ENCODE peak calls at places on chromosomes 12 and 14, in six cellular contexts. One of them, this sample, is unnamed.
A peak's percentile ranks its signal among the peaks of the same experiment; 100 is the strongest.

GRCh38 chr14:71467419-71467818 is 464.8 kb upstream of the RGS6 start:
- DNase-seq in central memory CD4-positive, alpha-beta T cell: no peak
- DNase-seq in NCI-H748 treated with DMSO at 0.1 percent for 48 hours: no peak
- DNase-seq in T follicular helper cell: no peak
- DNase-seq in stimulated activated CD4-positive, alpha-beta T cell treated with anti-CD3 and anti-CD28 coated beads, Interleukin-15, amount 100 ng/mL, for 24 hours: no peak
- DNase-seq in activated naive CD4-positive, alpha-beta T cell treated with anti-CD3 and anti-CD28 coated beads for 36 hours: no peak
- DNase-seq in this sample: no peak

GRCh38 chr12:121227294-121227693 is 17.4 kb downstream of the P2RX4 start:
- DNase-seq in central memory CD4-positive, alpha-beta T cell: no peak
- DNase-seq in NCI-H748 treated with DMSO at 0.1 percent for 48 hours: peak; percentile 39
- DNase-seq in T follicular helper cell: no peak
- DNase-seq in stimulated activated CD4-positive, alpha-beta T cell treated with anti-CD3 and anti-CD28 coated beads, Interleukin-15, amount 100 ng/mL, for 24 hours: no peak
- DNase-seq in activated naive CD4-positive, alpha-beta T cell treated with anti-CD3 and anti-CD28 coated beads for 36 hours: no peak
- DNase-seq in this sample: peak; percentile 91

GRCh38 chr12:49322367-49322707 is 718 bp upstream of the TROAP start:
- DNase-seq in central memory CD4-positive, alpha-beta T cell: no peak
- DNase-seq in NCI-H748 treated with DMSO at 0.1 percent for 48 hours: no peak
- DNase-seq in T follicular helper cell: no peak
- DNase-seq in stimulated activated CD4-positive, alpha-beta T cell treated with anti-CD3 and anti-CD28 coated beads, Interleukin-15, amount 100 ng/mL, for 24 hours: no peak
- DNase-seq in activated naive CD4-positive, alpha-beta T cell treated with anti-CD3 and anti-CD28 coated beads for 36 hours: no peak
- DNase-seq in this sample: no peak

GRCh38 chr12:43233861-43234260 is 318.1 kb downstream of the ADAMTS20 start:
- DNase-seq in central memory CD4-positive, alpha-beta T cell: no peak
- DNase-seq in NCI-H748 treated with DMSO at 0.1 percent for 48 hours: no peak
- DNase-seq in T follicular helper cell: no peak
- DNase-seq in stimulated activated CD4-positive, alpha-beta T cell treated with anti-CD3 and anti-CD28 coated beads, Interleukin-15, amount 100 ng/mL, for 24 hours: no peak
- DNase-seq in activated naive CD4-positive, alpha-beta T cell treated with anti-CD3 and anti-CD28 coated beads for 36 hours: no peak
- DNase-seq in this sample: no peak

GRCh38 chr12:51863921-51864700 is 15.6 kb upstream of the FIGNL2 start:
- DNase-seq in central memory CD4-positive, alpha-beta T cell: no peak
- DNase-seq in NCI-H748 treated with DMSO at 0.1 percent for 48 hours: no peak
- DNase-seq in T follicular helper cell: no peak
- DNase-seq in stimulated activated CD4-positive, alpha-beta T cell treated with anti-CD3 and anti-CD28 coated beads, Interleukin-15, amount 100 ng/mL, for 24 hours: peak; percentile 60
- DNase-seq in activated naive CD4-positive, alpha-beta T cell treated with anti-CD3 and anti-CD28 coated beads for 36 hours: peak; percentile 70
- DNase-seq in this sample: peak; percentile 73

GRCh38 chr14:67970923-67971322 is 151.3 kb downstream of the RAD51B start:
- DNase-seq in central memory CD4-positive, alpha-beta T cell: no peak
- DNase-seq in NCI-H748 treated with DMSO at 0.1 percent for 48 hours: no peak
- DNase-seq in T follicular helper cell: no peak
- DNase-seq in stimulated activated CD4-positive, alpha-beta T cell treated with anti-CD3 and anti-CD28 coated beads, Interleukin-15, amount 100 ng/mL, for 24 hours: no peak
- DNase-seq in activated naive CD4-positive, alpha-beta T cell treated with anti-CD3 and anti-CD28 coated beads for 36 hours: no peak
- DNase-seq in this sample: no peak

GRCh38 chr12:79844693-79845092 is 90.2 kb downstream of the PPP1R12A start:
- DNase-seq in central memory CD4-positive, alpha-beta T cell: no peak
- DNase-seq in NCI-H748 treated with DMSO at 0.1 percent for 48 hours: no peak
- DNase-seq in T follicular helper cell: no peak
- DNase-seq in stimulated activated CD4-positive, alpha-beta T cell treated with anti-CD3 and anti-CD28 coated beads, Interleukin-15, amount 100 ng/mL, for 24 hours: no peak
- DNase-seq in activated naive CD4-positive, alpha-beta T cell treated with anti-CD3 and anti-CD28 coated beads for 36 hours: no peak
- DNase-seq in this sample: no peak

GRCh38 chr14:19917243-19917642 is 3.2 kb upstream of the OR4K5 start:
- DNase-seq in central memory CD4-positive, alpha-beta T cell: no peak
- DNase-seq in NCI-H748 treated with DMSO at 0.1 percent for 48 hours: no peak
- DNase-seq in T follicular helper cell: no peak
- DNase-seq in stimulated activated CD4-positive, alpha-beta T cell treated with anti-CD3 and anti-CD28 coated beads, Interleukin-15, amount 100 ng/mL, for 24 hours: no peak
- DNase-seq in activated naive CD4-positive, alpha-beta T cell treated with anti-CD3 and anti-CD28 coated beads for 36 hours: no peak
- DNase-seq in this sample: no peak

GRCh38 chr14:21846227-21846885 is 172.7 kb upstream of the OR4E1 start:
- DNase-seq in central memory CD4-positive, alpha-beta T cell: peak; percentile 61
- DNase-seq in NCI-H748 treated with DMSO at 0.1 percent for 48 hours: peak; percentile 2
- DNase-seq in T follicular helper cell: peak; percentile 52
- DNase-seq in stimulated activated CD4-positive, alpha-beta T cell treated with anti-CD3 and anti-CD28 coated beads, Interleukin-15, amount 100 ng/mL, for 24 hours: peak; percentile 80
- DNase-seq in activated naive CD4-positive, alpha-beta T cell treated with anti-CD3 and anti-CD28 coated beads for 36 hours: peak; percentile 88
- DNase-seq in this sample: no peak

GRCh38 chr12:9037431-9037830 is 48.1 kb downstream of the KLRG1 start:
- DNase-seq in central memory CD4-positive, alpha-beta T cell: no peak
- DNase-seq in NCI-H748 treated with DMSO at 0.1 percent for 48 hours: no peak
- DNase-seq in T follicular helper cell: no peak
- DNase-seq in stimulated activated CD4-positive, alpha-beta T cell treated with anti-CD3 and anti-CD28 coated beads, Interleukin-15, amount 100 ng/mL, for 24 hours: peak; percentile 21
- DNase-seq in activated naive CD4-positive, alpha-beta T cell treated with anti-CD3 and anti-CD28 coated beads for 36 hours: no peak
- DNase-seq in this sample: no peak

GRCh38 chr12:94205738-94206310 is 57.4 kb downstream of the PLXNC1 start:
- DNase-seq in central memory CD4-positive, alpha-beta T cell: no peak
- DNase-seq in NCI-H748 treated with DMSO at 0.1 percent for 48 hours: no peak
- DNase-seq in T follicular helper cell: no peak
- DNase-seq in stimulated activated CD4-positive, alpha-beta T cell treated with anti-CD3 and anti-CD28 coated beads, Interleukin-15, amount 100 ng/mL, for 24 hours: no peak
- DNase-seq in activated naive CD4-positive, alpha-beta T cell treated with anti-CD3 and anti-CD28 coated beads for 36 hours: peak; percentile 25
- DNase-seq in this sample: no peak

GRCh38 chr14:54189358-54190354 is 207.2 kb upstream of the CDKN3 start:
- DNase-seq in central memory CD4-positive, alpha-beta T cell: no peak
- DNase-seq in NCI-H748 treated with DMSO at 0.1 percent for 48 hours: no peak
- DNase-seq in T follicular helper cell: no peak
- DNase-seq in stimulated activated CD4-positive, alpha-beta T cell treated with anti-CD3 and anti-CD28 coated beads, Interleukin-15, amount 100 ng/mL, for 24 hours: no peak
- DNase-seq in activated naive CD4-positive, alpha-beta T cell treated with anti-CD3 and anti-CD28 coated beads for 36 hours: no peak
- DNase-seq in this sample: no peak

GRCh38 chr12:96500686-96501085 is 11.3 kb downstream of the CFAP54 start:
- DNase-seq in central memory CD4-positive, alpha-beta T cell: no peak
- DNase-seq in NCI-H748 treated with DMSO at 0.1 percent for 48 hours: no peak
- DNase-seq in T follicular helper cell: no peak
- DNase-seq in stimulated activated CD4-positive, alpha-beta T cell treated with anti-CD3 and anti-CD28 coated beads, Interleukin-15, amount 100 ng/mL, for 24 hours: no peak
- DNase-seq in activated naive CD4-positive, alpha-beta T cell treated with anti-CD3 and anti-CD28 coated beads for 36 hours: peak; percentile 28
- DNase-seq in this sample: no peak

GRCh38 chr12:4112734-4113396 is 160.7 kb upstream of the CCND2 start:
- DNase-seq in central memory CD4-positive, alpha-beta T cell: no peak
- DNase-seq in NCI-H748 treated with DMSO at 0.1 percent for 48 hours: no peak
- DNase-seq in T follicular helper cell: no peak
- DNase-seq in stimulated activated CD4-positive, alpha-beta T cell treated with anti-CD3 and anti-CD28 coated beads, Interleukin-15, amount 100 ng/mL, for 24 hours: no peak
- DNase-seq in activated naive CD4-positive, alpha-beta T cell treated with anti-CD3 and anti-CD28 coated beads for 36 hours: no peak
- DNase-seq in this sample: no peak

GRCh38 chr12:57005980-57006808 is at the start of gene ZBTB39:
- DNase-seq in central memory CD4-positive, alpha-beta T cell: peak; percentile 60
- DNase-seq in NCI-H748 treated with DMSO at 0.1 percent for 48 hours: peak; percentile 30
- DNase-seq in T follicular helper cell: peak; percentile 57
- DNase-seq in stimulated activated CD4-positive, alpha-beta T cell treated with anti-CD3 and anti-CD28 coated beads, Interleukin-15, amount 100 ng/mL, for 24 hours: peak; percentile 72
- DNase-seq in activated naive CD4-positive, alpha-beta T cell treated with anti-CD3 and anti-CD28 coated beads for 36 hours: peak; percentile 59
- DNase-seq in this sample: peak; percentile 68

GRCh38 chr14:23117371-23118020 is 1.6 kb downstream of the CEBPE start:
- DNase-seq in central memory CD4-positive, alpha-beta T cell: no peak
- DNase-seq in NCI-H748 treated with DMSO at 0.1 percent for 48 hours: no peak
- DNase-seq in T follicular helper cell: no peak
- DNase-seq in stimulated activated CD4-positive, alpha-beta T cell treated with anti-CD3 and anti-CD28 coated beads, Interleukin-15, amount 100 ng/mL, for 24 hours: no peak
- DNase-seq in activated naive CD4-positive, alpha-beta T cell treated with anti-CD3 and anti-CD28 coated beads for 36 hours: no peak
- DNase-seq in this sample: no peak

GRCh38 chr12:103504606-103505005 is 8.8 kb upstream of the C12orf42 start:
- DNase-seq in central memory CD4-positive, alpha-beta T cell: no peak
- DNase-seq in NCI-H748 treated with DMSO at 0.1 percent for 48 hours: no peak
- DNase-seq in T follicular helper cell: no peak
- DNase-seq in stimulated activated CD4-positive, alpha-beta T cell treated with anti-CD3 and anti-CD28 coated beads, Interleukin-15, amount 100 ng/mL, for 24 hours: no peak
- DNase-seq in activated naive CD4-positive, alpha-beta T cell treated with anti-CD3 and anti-CD28 coated beads for 36 hours: no peak
- DNase-seq in this sample: no peak

GRCh38 chr12:62522984-62523383 is 56.4 kb downstream of the MON2 start:
- DNase-seq in central memory CD4-positive, alpha-beta T cell: no peak
- DNase-seq in NCI-H748 treated with DMSO at 0.1 percent for 48 hours: no peak
- DNase-seq in T follicular helper cell: no peak
- DNase-seq in stimulated activated CD4-positive, alpha-beta T cell treated with anti-CD3 and anti-CD28 coated beads, Interleukin-15, amount 100 ng/mL, for 24 hours: no peak
- DNase-seq in activated naive CD4-positive, alpha-beta T cell treated with anti-CD3 and anti-CD28 coated beads for 36 hours: no peak
- DNase-seq in this sample: no peak

GRCh38 chr14:94050231-94050880 is 24.2 kb downstream of the OTUB2 start:
- DNase-seq in central memory CD4-positive, alpha-beta T cell: no peak
- DNase-seq in NCI-H748 treated with DMSO at 0.1 percent for 48 hours: no peak
- DNase-seq in T follicular helper cell: no peak
- DNase-seq in stimulated activated CD4-positive, alpha-beta T cell treated with anti-CD3 and anti-CD28 coated beads, Interleukin-15, amount 100 ng/mL, for 24 hours: no peak
- DNase-seq in activated naive CD4-positive, alpha-beta T cell treated with anti-CD3 and anti-CD28 coated beads for 36 hours: no peak
- DNase-seq in this sample: no peak

GRCh38 chr14:97248973-97249372 is 451.8 kb downstream of the VRK1 start:
- DNase-seq in central memory CD4-positive, alpha-beta T cell: no peak
- DNase-seq in NCI-H748 treated with DMSO at 0.1 percent for 48 hours: no peak
- DNase-seq in T follicular helper cell: no peak
- DNase-seq in stimulated activated CD4-positive, alpha-beta T cell treated with anti-CD3 and anti-CD28 coated beads, Interleukin-15, amount 100 ng/mL, for 24 hours: no peak
- DNase-seq in activated naive CD4-positive, alpha-beta T cell treated with anti-CD3 and anti-CD28 coated beads for 36 hours: no peak
- DNase-seq in this sample: no peak

GRCh38 chr12:110343921-110344555 is 59.5 kb downstream of the ANAPC7 start:
- DNase-seq in central memory CD4-positive, alpha-beta T cell: no peak
- DNase-seq in NCI-H748 treated with DMSO at 0.1 percent for 48 hours: no peak
- DNase-seq in T follicular helper cell: no peak
- DNase-seq in stimulated activated CD4-positive, alpha-beta T cell treated with anti-CD3 and anti-CD28 coated beads, Interleukin-15, amount 100 ng/mL, for 24 hours: no peak
- DNase-seq in activated naive CD4-positive, alpha-beta T cell treated with anti-CD3 and anti-CD28 coated beads for 36 hours: no peak
- DNase-seq in this sample: no peak

GRCh38 chr14:104507443-104507842 is 72.1 kb upstream of the C14orf180 start:
- DNase-seq in central memory CD4-positive, alpha-beta T cell: no peak
- DNase-seq in NCI-H748 treated with DMSO at 0.1 percent for 48 hours: no peak
- DNase-seq in T follicular helper cell: no peak
- DNase-seq in stimulated activated CD4-positive, alpha-beta T cell treated with anti-CD3 and anti-CD28 coated beads, Interleukin-15, amount 100 ng/mL, for 24 hours: no peak
- DNase-seq in activated naive CD4-positive, alpha-beta T cell treated with anti-CD3 and anti-CD28 coated beads for 36 hours: no peak
- DNase-seq in this sample: no peak

GRCh38 chr12:81147286-81147919 is 69.5 kb downstream of the ACSS3 start:
- DNase-seq in central memory CD4-positive, alpha-beta T cell: no peak
- DNase-seq in NCI-H748 treated with DMSO at 0.1 percent for 48 hours: no peak
- DNase-seq in T follicular helper cell: no peak
- DNase-seq in stimulated activated CD4-positive, alpha-beta T cell treated with anti-CD3 and anti-CD28 coated beads, Interleukin-15, amount 100 ng/mL, for 24 hours: no peak
- DNase-seq in activated naive CD4-positive, alpha-beta T cell treated with anti-CD3 and anti-CD28 coated beads for 36 hours: no peak
- DNase-seq in this sample: no peak

GRCh38 chr12:92886131-92886530 is 43.0 kb downstream of the EEA1 start:
- DNase-seq in central memory CD4-positive, alpha-beta T cell: no peak
- DNase-seq in NCI-H748 treated with DMSO at 0.1 percent for 48 hours: no peak
- DNase-seq in T follicular helper cell: no peak
- DNase-seq in stimulated activated CD4-positive, alpha-beta T cell treated with anti-CD3 and anti-CD28 coated beads, Interleukin-15, amount 100 ng/mL, for 24 hours: no peak
- DNase-seq in activated naive CD4-positive, alpha-beta T cell treated with anti-CD3 and anti-CD28 coated beads for 36 hours: no peak
- DNase-seq in this sample: no peak

GRCh38 chr12:55970775-55971174 is 3.1 kb upstream of the RAB5B start:
- DNase-seq in central memory CD4-positive, alpha-beta T cell: no peak
- DNase-seq in NCI-H748 treated with DMSO at 0.1 percent for 48 hours: no peak
- DNase-seq in T follicular helper cell: no peak
- DNase-seq in stimulated activated CD4-positive, alpha-beta T cell treated with anti-CD3 and anti-CD28 coated beads, Interleukin-15, amount 100 ng/mL, for 24 hours: no peak
- DNase-seq in activated naive CD4-positive, alpha-beta T cell treated with anti-CD3 and anti-CD28 coated beads for 36 hours: no peak
- DNase-seq in this sample: no peak

GRCh38 chr12:120539303-120539702 is 5.1 kb downstream of the RNF10 start:
- DNase-seq in central memory CD4-positive, alpha-beta T cell: no peak
- DNase-seq in NCI-H748 treated with DMSO at 0.1 percent for 48 hours: no peak
- DNase-seq in T follicular helper cell: no peak
- DNase-seq in stimulated activated CD4-positive, alpha-beta T cell treated with anti-CD3 and anti-CD28 coated beads, Interleukin-15, amount 100 ng/mL, for 24 hours: peak; percentile 22
- DNase-seq in activated naive CD4-positive, alpha-beta T cell treated with anti-CD3 and anti-CD28 coated beads for 36 hours: peak; percentile 23
- DNase-seq in this sample: no peak

GRCh38 chr12:125331342-125332052 is 266.3 kb downstream of the AACS start:
- DNase-seq in central memory CD4-positive, alpha-beta T cell: no peak
- DNase-seq in NCI-H748 treated with DMSO at 0.1 percent for 48 hours: no peak
- DNase-seq in T follicular helper cell: no peak
- DNase-seq in stimulated activated CD4-positive, alpha-beta T cell treated with anti-CD3 and anti-CD28 coated beads, Interleukin-15, amount 100 ng/mL, for 24 hours: no peak
- DNase-seq in activated naive CD4-positive, alpha-beta T cell treated with anti-CD3 and anti-CD28 coated beads for 36 hours: no peak
- DNase-seq in this sample: no peak

GRCh38 chr14:104504172-104504735 is 75.3 kb upstream of the C14orf180 start:
- DNase-seq in central memory CD4-positive, alpha-beta T cell: no peak
- DNase-seq in NCI-H748 treated with DMSO at 0.1 percent for 48 hours: no peak
- DNase-seq in T follicular helper cell: no peak
- DNase-seq in stimulated activated CD4-positive, alpha-beta T cell treated with anti-CD3 and anti-CD28 coated beads, Interleukin-15, amount 100 ng/mL, for 24 hours: no peak
- DNase-seq in activated naive CD4-positive, alpha-beta T cell treated with anti-CD3 and anti-CD28 coated beads for 36 hours: no peak
- DNase-seq in this sample: no peak

GRCh38 chr14:50666772-50667490 is 1.2 kb downstream of the SAV1 start:
- DNase-seq in central memory CD4-positive, alpha-beta T cell: peak; percentile 52
- DNase-seq in NCI-H748 treated with DMSO at 0.1 percent for 48 hours: no peak
- DNase-seq in T follicular helper cell: peak; percentile 27
- DNase-seq in stimulated activated CD4-positive, alpha-beta T cell treated with anti-CD3 and anti-CD28 coated beads, Interleukin-15, amount 100 ng/mL, for 24 hours: peak; percentile 31
- DNase-seq in activated naive CD4-positive, alpha-beta T cell treated with anti-CD3 and anti-CD28 coated beads for 36 hours: peak; percentile 61
- DNase-seq in this sample: no peak

GRCh38 chr14:37443461-37443860 is 151.6 kb downstream of the FOXA1 start:
- DNase-seq in central memory CD4-positive, alpha-beta T cell: no peak
- DNase-seq in NCI-H748 treated with DMSO at 0.1 percent for 48 hours: no peak
- DNase-seq in T follicular helper cell: no peak
- DNase-seq in stimulated activated CD4-positive, alpha-beta T cell treated with anti-CD3 and anti-CD28 coated beads, Interleukin-15, amount 100 ng/mL, for 24 hours: no peak
- DNase-seq in activated naive CD4-positive, alpha-beta T cell treated with anti-CD3 and anti-CD28 coated beads for 36 hours: no peak
- DNase-seq in this sample: no peak

GRCh38 chr14:91415794-91416743 is 1.6 kb downstream of the CCDC88C start:
- DNase-seq in central memory CD4-positive, alpha-beta T cell: peak; percentile 89
- DNase-seq in NCI-H748 treated with DMSO at 0.1 percent for 48 hours: peak; percentile 52
- DNase-seq in T follicular helper cell: peak; percentile 58
- DNase-seq in stimulated activated CD4-positive, alpha-beta T cell treated with anti-CD3 and anti-CD28 coated beads, Interleukin-15, amount 100 ng/mL, for 24 hours: peak; percentile 81
- DNase-seq in activated naive CD4-positive, alpha-beta T cell treated with anti-CD3 and anti-CD28 coated beads for 36 hours: peak; percentile 89
- DNase-seq in this sample: no peak

GRCh38 chr14:94753067-94753466 is 16.8 kb downstream of the GSC start:
- DNase-seq in central memory CD4-positive, alpha-beta T cell: no peak
- DNase-seq in NCI-H748 treated with DMSO at 0.1 percent for 48 hours: no peak
- DNase-seq in T follicular helper cell: no peak
- DNase-seq in stimulated activated CD4-positive, alpha-beta T cell treated with anti-CD3 and anti-CD28 coated beads, Interleukin-15, amount 100 ng/mL, for 24 hours: no peak
- DNase-seq in activated naive CD4-positive, alpha-beta T cell treated with anti-CD3 and anti-CD28 coated beads for 36 hours: no peak
- DNase-seq in this sample: no peak

GRCh38 chr12:73181244-73181643 is 909.1 kb downstream of the TRHDE start:
- DNase-seq in central memory CD4-positive, alpha-beta T cell: no peak
- DNase-seq in NCI-H748 treated with DMSO at 0.1 percent for 48 hours: no peak
- DNase-seq in T follicular helper cell: no peak
- DNase-seq in stimulated activated CD4-positive, alpha-beta T cell treated with anti-CD3 and anti-CD28 coated beads, Interleukin-15, amount 100 ng/mL, for 24 hours: no peak
- DNase-seq in activated naive CD4-positive, alpha-beta T cell treated with anti-CD3 and anti-CD28 coated beads for 36 hours: no peak
- DNase-seq in this sample: no peak

GRCh38 chr12:97404549-97404948 is 58.1 kb upstream of the RMST start:
- DNase-seq in central memory CD4-positive, alpha-beta T cell: no peak
- DNase-seq in NCI-H748 treated with DMSO at 0.1 percent for 48 hours: peak; percentile 71
- DNase-seq in T follicular helper cell: no peak
- DNase-seq in stimulated activated CD4-positive, alpha-beta T cell treated with anti-CD3 and anti-CD28 coated beads, Interleukin-15, amount 100 ng/mL, for 24 hours: peak; percentile 14
- DNase-seq in activated naive CD4-positive, alpha-beta T cell treated with anti-CD3 and anti-CD28 coated beads for 36 hours: peak; percentile 39
- DNase-seq in this sample: peak; percentile 77

GRCh38 chr12:42396473-42397259 is 70.7 kb downstream of the PPHLN1 start:
- DNase-seq in central memory CD4-positive, alpha-beta T cell: no peak
- DNase-seq in NCI-H748 treated with DMSO at 0.1 percent for 48 hours: no peak
- DNase-seq in T follicular helper cell: no peak
- DNase-seq in stimulated activated CD4-positive, alpha-beta T cell treated with anti-CD3 and anti-CD28 coated beads, Interleukin-15, amount 100 ng/mL, for 24 hours: no peak
- DNase-seq in activated naive CD4-positive, alpha-beta T cell treated with anti-CD3 and anti-CD28 coated beads for 36 hours: no peak
- DNase-seq in this sample: no peak

This sample was measured in NCI-H774.